ENCODE peak calls at places on chromosome 4, in four cellular contexts. H is cardiac fibroblast, K is left ventricle myocardium inferior, S is psoas muscle. A is an unnamed sample.

GRCh38 chr4:47490550-47490949 is 5.5 kb downstream of the ATP10D start:
- DNase-seq in H (peak; percentile 41), K (no peak), S (no peak), A (no peak)

GRCh38 chr4:112214397-112215264 is 17.0 kb upstream of the AP1AR start:
- DNase-seq in H (peak; percentile 54), K (no peak), S (no peak), A (no peak)

GRCh38 chr4:52358855-52359254 is 300.2 kb downstream of the USP46 start:
- DNase-seq in H (no peak), K (peak; percentile 34), S (no peak), A (no peak)

GRCh38 chr4:43251760-43252317 is 359.3 kb downstream of the GRXCR1 start:
- DNase-seq in H (no peak), K (no peak), S (no peak), A (no peak)

GRCh38 chr4:82138376-82138775 is 235.4 kb downstream of the HNRNPD start:
- DNase-seq in H (no peak), K (no peak), S (no peak), A (no peak)

GRCh38 chr4:2793578-2793919 is 664 bp downstream of the SH3BP2 start:
- DNase-seq in H (peak; percentile 55), K (peak; percentile 44), S (peak; percentile 67), A (peak; percentile 89)

GRCh38 chr4:77586953-77587383 is 18.7 kb upstream of the CXCL13 start:
- DNase-seq in H (peak; percentile 54), K (no peak), S (no peak), A (no peak)

GRCh38 chr4:14361084-14361483 is 641.2 kb upstream of the CPEB2 start:
- DNase-seq in H (no peak), K (no peak), S (no peak), A (no peak)

GRCh38 chr4:6191448-6192130 is 8.8 kb downstream of the JAKMIP1 start:
- DNase-seq in H (no peak), K (no peak), S (no peak), A (no peak)

GRCh38 chr4:153345011-153345981 is 808 bp downstream of the MND1 start:
- DNase-seq in H (peak; percentile 66), K (no peak), S (peak; percentile 49), A (no peak)

GRCh38 chr4:94889523-94889922 is 131.8 kb downstream of the BMPR1B start:
- DNase-seq in H (no peak), K (no peak), S (no peak), A (no peak)

GRCh38 chr4:61243962-61244361 is 43.8 kb downstream of the ADGRL3 start:
- DNase-seq in H (no peak), K (no peak), S (no peak), A (no peak)

GRCh38 chr4:65495439-65495838 is 174.8 kb downstream of the EPHA5 start:
- DNase-seq in H (no peak), K (no peak), S (no peak), A (no peak)

GRCh38 chr4:158327525-158327924 is 117.2 kb downstream of the TMEM144 start:
- DNase-seq in H (no peak), K (no peak), S (no peak), A (no peak)
- TF ChIP-seq CTCF in H (no peak), K (no peak), S (no peak), A (no peak)

GRCh38 chr4:88158038-88158359 is 440 bp downstream of the ABCG2 start:
- DNase-seq in H (no peak), K (no peak), S (no peak), A (no peak)
- H3K4me3 ChIP-seq in H (peak overlapping the region; percentile 55), K (peak overlapping the region; percentile 79), S (peak overlapping the region; percentile 69), A (no peak overlapping the region)

GRCh38 chr4:127997534-127998388 is 32.6 kb downstream of the ABHD18 start:
- DNase-seq in H (peak; percentile 59), K (no peak), S (no peak), A (no peak)
- TF ChIP-seq CTCF in H (peak; percentile 31), K (peak; percentile 45), S (no peak), A (no peak)

DNA sequence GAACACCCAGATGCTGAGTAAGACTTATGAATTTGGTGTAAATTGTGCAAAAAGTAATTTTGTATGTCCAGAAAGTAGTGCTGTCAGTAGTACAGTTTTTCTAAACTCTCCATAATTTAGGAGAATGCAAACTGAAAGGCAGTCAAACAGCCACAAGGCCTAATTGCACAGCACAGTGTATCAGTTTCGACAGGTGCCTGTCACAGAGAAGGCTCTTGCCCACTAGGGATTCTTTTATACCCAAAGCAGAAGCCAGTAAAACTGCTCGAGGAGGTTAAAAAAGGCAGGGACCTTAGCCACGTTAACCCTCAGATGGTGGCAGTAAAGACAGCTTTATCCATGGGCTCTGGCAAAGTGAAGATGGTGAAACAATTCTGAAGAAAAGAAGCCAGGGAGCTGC is 69.4 kb upstream of the GATB start:
- DNase-seq in H (no peak), K (no peak), S (no peak), A (no peak)
- H3K4me3 ChIP-seq in H (no peak overlapping the region), K (no peak overlapping the region), S (no peak overlapping the region), A (no peak overlapping the region)